ENCODE peak calls at places on chromosomes 16 and 17, in eight cellular contexts. V, O, L, W, C, J, E and G are unnamed samples.

GRCh38 chr16:75379911-75380847 is 53.1 kb downstream of the CFDP1 start:
- DNase-seq in V (no peak), C (no peak), W (peak; percentile 60), O (peak; percentile 14), L (peak; percentile 53), J (no peak), E (no peak), G (no peak)

GRCh38 chr17:69427486-69428197 is 13.1 kb downstream of the MAP2K6 start:
- DNase-seq in O (no peak), W (no peak), C (no peak), J (no peak), V (no peak), L (no peak), E (no peak), G (no peak)

GRCh38 chr17:41695134-41695661 is 6.5 kb downstream of the EIF1 start:
- DNase-seq in V (no peak), C (no peak), E (no peak), O (no peak), L (no peak), W (no peak), J (no peak), G (no peak)

GRCh38 chr17:6908807-6909206 is 77.3 kb upstream of the TEKT1 start:
- DNase-seq in E (no peak), V (no peak), L (no peak), W (no peak), C (no peak), O (no peak), J (no peak), G (no peak)

GRCh38 chr16:74659041-74659440 is 7.6 kb downstream of the RFWD3 start:
- DNase-seq in J (no peak), W (no peak), O (no peak), E (no peak), V (no peak), C (no peak), L (no peak), G (no peak)

GRCh38 chr16:23013484-23013883 is 135.8 kb downstream of the USP31 start:
- DNase-seq in C (no peak), O (no peak), W (no peak), J (no peak), L (no peak), E (no peak), V (no peak), G (no peak)

GRCh38 chr16:2591476-2592240 is 53.8 kb downstream of the PDPK1 start:
- DNase-seq in C (no peak), L (no peak), E (no peak), V (no peak), J (no peak), O (no peak), W (no peak), G (no peak)

GRCh38 chr16:77759821-77760220 is 28.5 kb upstream of the VAT1L start:
- DNase-seq in C (no peak), E (no peak), W (no peak), V (no peak), O (no peak), J (no peak), L (no peak), G (no peak)

GRCh38 chr17:50348522-50349240 is 2.8 kb downstream of the XYLT2 start:
- DNase-seq in L (peak; percentile 8), E (no peak), O (no peak), W (no peak), V (no peak), J (peak; percentile 51), C (no peak), G (no peak)

GRCh38 chr16:74837056-74837455 is 62.4 kb upstream of the FA2H start:
- DNase-seq in W (no peak), J (no peak), E (no peak), V (no peak), C (no peak), L (no peak), O (no peak), G (no peak)

GRCh38 chr16:11432856-11433395 is 87.7 kb downstream of the RMI2 start:
- DNase-seq in E (no peak), V (no peak), L (no peak), W (no peak), C (no peak), O (no peak), J (no peak), G (no peak)

GRCh38 chr16:58377932-58378331 is 14.3 kb upstream of the GINS3 start:
- DNase-seq in J (peak; percentile 24), V (no peak), L (no peak), O (no peak), E (no peak), W (no peak), C (no peak), G (no peak)

GRCh38 chr17:39979865-39980401 is 674 bp upstream of the PSMD3 start:
- DNase-seq in L (no peak), E (no peak), J (peak; percentile 24), C (no peak), W (no peak), O (no peak), V (no peak), G (no peak)

GRCh38 chr16:3745751-3746355 is 28.5 kb upstream of the TRAP1 start:
- DNase-seq in O (no peak), E (no peak), W (no peak), C (no peak), V (no peak), L (no peak), J (no peak), G (no peak)

GRCh38 chr17:50963139-50963538 is 97.0 kb upstream of the TOB1 start:
- DNase-seq in J (no peak), W (no peak), V (no peak), O (no peak), E (no peak), C (no peak), L (no peak), G (no peak)

GRCh38 chr17:50470451-50470850 is 1.8 kb upstream of the CHAD start:
- DNase-seq in V (no peak), L (no peak), C (no peak), W (no peak), E (no peak), J (no peak), O (no peak), G (no peak)

GRCh38 chr17:76384987-76385891 is 830 bp downstream of the SPHK1 start:
- DNase-seq in C (peak; percentile 40), W (no peak), V (peak; percentile 26), O (peak; percentile 15), L (peak; percentile 63), J (peak; percentile 70), E (peak; percentile 45), G (no peak)

GRCh38 chr17:12097326-12097725 is 76.6 kb downstream of the MAP2K4 start:
- DNase-seq in J (no peak), E (no peak), L (no peak), V (no peak), O (no peak), W (no peak), C (no peak), G (no peak)

GRCh38 chr16:27230562-27230991 is 27.3 kb downstream of the KDM8 start:
- DNase-seq in L (no peak), C (no peak), O (peak; percentile 77), W (no peak), J (no peak), V (no peak), E (no peak), G (no peak)
- TF ChIP-seq CTCF in L (no peak), C (no peak), O (peak; percentile 44), W (no peak), J (peak; percentile 23), V (no peak), E (peak; percentile 17), G (no peak)

DNA sequence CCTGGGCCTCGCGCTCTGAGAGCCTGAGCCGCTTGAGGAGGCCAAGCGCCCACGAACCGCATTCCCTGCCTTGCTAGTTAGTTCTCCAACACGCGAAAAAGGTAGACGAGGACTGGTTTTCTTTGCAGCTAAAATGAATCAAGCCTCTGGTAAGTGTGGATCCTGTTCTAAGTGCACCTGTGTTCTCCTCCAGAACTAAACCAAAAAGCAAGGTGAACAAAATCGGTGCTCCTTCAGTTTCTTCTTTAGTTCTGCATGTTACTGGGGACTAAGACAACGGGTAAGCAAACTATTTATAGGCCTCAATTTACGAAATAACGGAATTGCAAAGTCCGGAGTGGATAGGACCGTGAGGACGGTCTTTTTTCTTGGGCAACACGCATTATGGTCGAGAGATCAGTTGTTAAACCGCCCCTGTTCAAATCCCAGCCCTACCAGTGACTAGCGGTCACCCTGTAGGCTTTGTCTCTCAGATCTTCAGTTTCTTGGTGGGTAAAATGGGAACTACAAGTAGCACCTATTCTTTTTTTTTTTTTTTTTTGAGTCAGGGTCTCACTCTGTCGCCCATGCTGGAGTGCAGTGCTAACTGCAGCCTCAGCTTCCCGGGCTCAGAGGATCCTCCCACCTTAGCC is 993 bp upstream of the ANKRD11 start:
- DNase-seq in J (no peak), C (peak; percentile 34), O (no peak), W (no peak), V (no peak), E (no peak), L (no peak), G (no peak)
- TF ChIP-seq CTCF in J (peak; percentile 67), C (peak; percentile 30), O (peak; percentile 22), W (no peak), V (peak; percentile 52), E (no peak), L (no peak), G (no peak)

GRCh38 chr16:48365030-48365600 is 20.1 kb downstream of the SIAH1 start:
- DNase-seq in L (no peak), E (no peak), V (no peak), W (no peak), O (no peak), C (no peak), J (no peak), G (no peak)

GRCh38 chr16:48369765-48370164 is 15.4 kb downstream of the SIAH1 start:
- DNase-seq in E (no peak), J (no peak), O (no peak), L (no peak), C (no peak), W (no peak), V (no peak), G (no peak)

GRCh38 chr16:48367443-48368049 is 17.7 kb downstream of the SIAH1 start:
- DNase-seq in W (no peak), V (no peak), L (no peak), E (no peak), J (no peak), C (no peak), O (no peak), G (no peak)

GRCh38 chr16:48366165-48367093 is 18.8 kb downstream of the SIAH1 start:
- DNase-seq in V (no peak), C (peak; percentile 89), J (peak; percentile 74), O (peak; percentile 25), W (peak; percentile 68), L (no peak), E (no peak), G (peak; percentile 84)

GRCh38 chr16:48365601-48366164 is 19.5 kb downstream of the SIAH1 start:
- DNase-seq in V (peak; percentile 72), O (peak; percentile 59), J (peak; percentile 80), W (no peak), L (peak; percentile 94), E (peak; percentile 91), C (peak; percentile 77), G (peak; percentile 66)
- TF ChIP-seq CTCF in V (no peak), O (no peak), J (peak; percentile 34), W (no peak), L (no peak), E (no peak), C (no peak), G (no peak)

DNA sequence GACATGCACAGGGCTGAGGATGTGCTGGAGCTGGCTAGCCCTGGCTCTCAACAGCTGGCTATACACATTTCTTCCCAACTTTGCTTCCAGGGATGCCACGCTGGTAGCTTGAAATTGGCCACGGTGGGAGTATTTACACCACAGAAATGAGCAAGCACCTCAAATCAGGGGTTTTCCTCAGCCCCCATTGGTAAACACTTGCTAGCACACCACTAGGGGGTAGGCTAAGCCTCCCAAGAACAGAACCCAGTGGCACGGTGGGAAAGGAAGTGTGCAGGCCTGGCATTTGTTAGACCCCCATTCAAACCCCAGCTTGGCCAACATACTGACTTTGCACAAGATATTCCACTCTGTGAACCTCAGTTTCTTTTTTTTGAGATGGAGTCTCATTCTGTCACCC is 12.9 kb downstream of the DRC3 start:
- DNase-seq in C (no peak), O (no peak), J (no peak), L (no peak), V (no peak), E (no peak), W (no peak), G (no peak)
- TF ChIP-seq CTCF in C (peak; percentile 52), O (no peak), J (peak; percentile 70), L (no peak), V (no peak), E (no peak), W (peak; percentile 55), G (no peak)